ENCODE peak calls at places on chromosomes 3 and 15, in six cellular contexts. A, C, Z, G, U and V are unnamed samples.
A peak's percentile ranks its signal among the peaks of the same experiment; 100 is the strongest.

GRCh38 chr3:13091898-13092620 is 18.8 kb upstream of the IQSEC1 start:
- DNase-seq in C (peak; percentile 89), U (peak; percentile 95), G (peak; percentile 66), A (peak; percentile 83), Z (peak; percentile 71), V (peak; percentile 91)

GRCh38 chr15:66401130-66402021 is 14.7 kb downstream of the MAP2K1 start:
- DNase-seq in Z (peak; percentile 33), U (peak; percentile 65), A (no peak), C (no peak), G (no peak), V (no peak)

GRCh38 chr3:160949460-160949859 is 155.7 kb downstream of the B3GALNT1 start:
- DNase-seq in Z (peak; percentile 9), C (no peak), A (no peak), G (no peak), U (no peak), V (no peak)

GRCh38 chr15:77626002-77626401 is 6.7 kb downstream of the LINGO1 start:
- DNase-seq in C (no peak), A (no peak), G (no peak), Z (no peak), U (no peak), V (no peak)

GRCh38 chr3:168288511-168289268 is 193.0 kb upstream of the GOLIM4 start:
- DNase-seq in Z (no peak), G (no peak), A (peak; percentile 14), C (no peak), U (no peak), V (no peak)

GRCh38 chr3:16104161-16104560 is 70.3 kb upstream of the GALNT15 start:
- DNase-seq in C (no peak), A (no peak), G (no peak), U (no peak), Z (no peak), V (no peak)

GRCh38 chr3:159486580-159486979 is 502.1 kb upstream of the IL12A start:
- DNase-seq in G (no peak), C (no peak), A (no peak), U (peak; percentile 47), Z (no peak), V (no peak)

GRCh38 chr3:32215185-32215584 is 23.3 kb upstream of the CMTM8 start:
- DNase-seq in U (no peak), C (no peak), Z (no peak), A (no peak), G (no peak), V (no peak)

GRCh38 chr3:184593923-184594303 is 32.3 kb downstream of the EPHB3 start:
- DNase-seq in A (no peak), Z (no peak), U (no peak), G (no peak), C (peak; percentile 30), V (no peak)
- H3K27me3 ChIP-seq in A (no peaks in the 10 kb centered on the region), Z (no peaks in the 10 kb centered on the region), U (no peaks in the 10 kb centered on the region), G (no peaks in the 10 kb centered on the region), C (no peaks in the 10 kb centered on the region), V (no peaks in the 10 kb centered on the region)

DNA sequence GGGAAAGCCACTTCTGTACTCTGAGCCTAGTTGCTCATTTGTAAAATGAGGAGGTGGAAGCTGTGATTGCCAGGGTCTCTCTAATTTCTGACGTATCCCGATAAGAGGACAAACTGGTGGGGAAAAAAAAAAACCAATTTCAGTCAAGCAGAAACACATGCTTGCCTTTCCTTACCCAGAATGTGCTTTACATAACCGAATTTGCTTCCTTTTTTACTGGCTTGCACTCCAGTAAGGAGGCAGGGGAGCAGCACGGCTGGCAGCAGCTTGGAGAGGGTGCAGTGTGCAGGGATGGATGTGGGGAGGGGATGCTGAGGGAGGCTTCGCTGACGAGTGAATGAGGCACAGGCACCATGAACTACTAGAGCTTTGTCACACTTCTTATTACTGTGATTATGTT is 186.9 kb upstream of the LPP start:
- DNase-seq in G (no peak), C (no peak), A (no peak), U (no peak), Z (no peak), V (no peak)
- H3K4me3 ChIP-seq in G (no peak overlapping the region), C (no peak overlapping the region), A (no peak overlapping the region), U (no peak overlapping the region), Z (no peak overlapping the region), V (no peak overlapping the region)

DNA sequence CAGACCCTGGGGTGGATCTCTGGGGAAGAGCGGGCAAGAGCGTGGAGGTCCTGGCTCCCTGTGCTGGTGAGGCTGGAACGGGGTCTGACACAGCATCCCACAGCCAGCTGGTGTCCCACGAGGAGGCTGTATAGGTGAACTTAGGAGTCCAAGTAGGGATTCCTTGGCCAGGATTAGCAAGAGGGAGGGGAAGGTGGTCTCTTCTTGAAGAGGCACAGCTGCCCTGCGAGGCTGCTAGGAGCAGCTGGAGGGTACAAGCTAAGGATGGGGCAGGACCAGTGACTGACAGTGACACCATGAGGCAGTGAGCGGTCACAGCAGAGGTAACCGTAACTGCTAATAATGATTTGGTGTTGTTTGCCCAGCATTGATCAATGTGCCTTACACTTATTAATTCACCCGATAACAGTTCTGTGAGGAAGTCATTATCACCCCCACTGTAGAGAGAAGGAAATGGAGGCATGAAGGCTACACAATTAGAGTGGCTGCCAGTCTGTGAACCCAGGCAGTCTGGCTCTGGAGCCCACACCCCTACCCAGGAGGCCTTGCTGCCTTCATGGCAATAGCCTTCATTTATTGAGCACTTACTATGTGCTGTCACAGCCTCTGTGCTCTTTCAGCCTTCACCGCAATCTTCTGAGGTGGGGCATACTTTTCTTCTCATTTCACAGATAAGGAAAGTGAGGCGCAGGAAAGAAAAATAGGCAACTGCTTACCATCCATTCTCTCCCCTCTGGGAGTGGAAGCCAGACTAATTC is 59.4 kb downstream of the TMEM44 start:
- DNase-seq in A (peak; percentile 66), U (peak; percentile 49), Z (peak; percentile 25), C (no peak), G (peak; percentile 5), V (no peak)
- H3K27me3 ChIP-seq in A (no peaks in the 10 kb centered on the region), U (no peaks in the 10 kb centered on the region), Z (no peaks in the 10 kb centered on the region), C (no peaks in the 10 kb centered on the region), G (peaks cover 7% of the 10 kb centered on the region), V (no peaks in the 10 kb centered on the region)

GRCh38 chr15:58424722-58425121 is 7.1 kb upstream of the LIPC start:
- DNase-seq in G (no peak), C (no peak), U (no peak), A (no peak), Z (no peak), V (no peak)

GRCh38 chr15:58427987-58428386 is 3.8 kb upstream of the LIPC start:
- DNase-seq in G (no peak), Z (no peak), A (no peak), U (no peak), C (no peak), V (no peak)

GRCh38 chr15:58425834-58426233 is 6.0 kb upstream of the LIPC start:
- DNase-seq in C (no peak), G (no peak), A (no peak), Z (no peak), U (no peak), V (no peak)

GRCh38 chr15:58425185-58425584 is 6.6 kb upstream of the LIPC start:
- DNase-seq in C (no peak), Z (no peak), G (no peak), A (no peak), U (no peak), V (no peak)

GRCh38 chr15:58426501-58426900 is 5.3 kb upstream of the LIPC start:
- DNase-seq in C (no peak), U (no peak), Z (no peak), G (no peak), A (no peak), V (no peak)
- H3K4me3 ChIP-seq in C (no peak overlapping the region), U (no peak overlapping the region), Z (no peak overlapping the region), G (no peak overlapping the region), A (no peak overlapping the region), V (no peak overlapping the region)